ENCODE peak calls at places on chromosome 7, in five cellular contexts. One of them, this sample, is unnamed.

GRCh38 chr7:142645777-142646176 is 103.5 kb upstream of the PRSS1 start:
- DNase-seq in AG10803: no peak
- DNase-seq in nephron progenitor cell: no peak
- DNase-seq in BE2C: no peak
- DNase-seq in AG09309: no peak
- DNase-seq in this sample: no peak

GRCh38 chr7:105346138-105346537 is 42.6 kb downstream of the SRPK2 start:
- DNase-seq in BE2C: no peak
- DNase-seq in AG10803: no peak
- DNase-seq in AG09309: no peak
- DNase-seq in nephron progenitor cell: no peak
- DNase-seq in this sample: no peak

GRCh38 chr7:142383826-142384507 is 126.1 kb upstream of the PRSS58 start:
- DNase-seq in BE2C: no peak
- DNase-seq in nephron progenitor cell: no peak
- DNase-seq in AG10803: no peak
- DNase-seq in AG09309: no peak
- DNase-seq in this sample: no peak

GRCh38 chr7:2503056-2503941 is 16.3 kb upstream of the LFNG start:
- DNase-seq in AG09309: no peak
- DNase-seq in AG10803: no peak
- DNase-seq in BE2C: no peak
- DNase-seq in nephron progenitor cell: no peak
- DNase-seq in this sample: no peak

GRCh38 chr7:74412061-74412460 is 41.6 kb upstream of the GTF2IRD1 start:
- DNase-seq in nephron progenitor cell: no peak
- DNase-seq in AG09309: no peak
- DNase-seq in BE2C: no peak
- DNase-seq in AG10803: no peak
- DNase-seq in this sample: no peak

GRCh38 chr7:150781016-150781415 is 19.1 kb downstream of the TMEM176B start:
- DNase-seq in AG09309: no peak
- DNase-seq in BE2C: no peak
- DNase-seq in AG10803: peak
- DNase-seq in nephron progenitor cell: no peak
- DNase-seq in this sample: no peak

GRCh38 chr7:92655346-92655884 is 65.2 kb upstream of the FAM133B start:
- DNase-seq in nephron progenitor cell: no peak
- DNase-seq in BE2C: no peak
- DNase-seq in AG09309: no peak
- DNase-seq in AG10803: peak
- DNase-seq in this sample: no peak

GRCh38 chr7:109308816-109309215 is 739.1 kb downstream of the DNAJB9 start:
- DNase-seq in AG09309: no peak
- DNase-seq in BE2C: no peak
- DNase-seq in AG10803: no peak
- DNase-seq in nephron progenitor cell: no peak
- DNase-seq in this sample: no peak

GRCh38 chr7:2086229-2086628 is 146.5 kb downstream of the MAD1L1 start:
- DNase-seq in AG10803: no peak
- DNase-seq in nephron progenitor cell: no peak
- DNase-seq in AG09309: no peak
- DNase-seq in BE2C: no peak
- DNase-seq in this sample: no peak

GRCh38 chr7:95026421-95027072 is 119.2 kb downstream of the PPP1R9A start:
- DNase-seq in BE2C: no peak
- DNase-seq in AG10803: no peak
- DNase-seq in nephron progenitor cell: no peak
- DNase-seq in AG09309: no peak
- DNase-seq in this sample: no peak

GRCh38 chr7:30984359-30985107 is 20.8 kb downstream of the GHRHR start:
- DNase-seq in AG10803: peak
- DNase-seq in AG09309: peak
- DNase-seq in BE2C: no peak
- DNase-seq in nephron progenitor cell: no peak
- DNase-seq in this sample: no peak

GRCh38 chr7:94146408-94146807 is 142.3 kb upstream of the BET1 start:
- DNase-seq in BE2C: no peak
- DNase-seq in nephron progenitor cell: no peak
- DNase-seq in AG09309: no peak
- DNase-seq in AG10803: no peak
- DNase-seq in this sample: no peak

GRCh38 chr7:13017325-13017853 is 330.0 kb downstream of the ARL4A start:
- DNase-seq in AG10803: no peak
- DNase-seq in BE2C: no peak
- DNase-seq in nephron progenitor cell: no peak
- DNase-seq in AG09309: no peak
- DNase-seq in this sample: no peak

GRCh38 chr7:90516257-90516656 is 46.8 kb downstream of the PTTG1IP2 start:
- DNase-seq in BE2C: no peak
- DNase-seq in AG10803: no peak
- DNase-seq in AG09309: no peak
- DNase-seq in nephron progenitor cell: no peak
- DNase-seq in this sample: no peak

GRCh38 chr7:90518630-90519029 is 49.2 kb downstream of the PTTG1IP2 start:
- DNase-seq in nephron progenitor cell: no peak
- DNase-seq in BE2C: no peak
- DNase-seq in AG09309: no peak
- DNase-seq in AG10803: no peak
- DNase-seq in this sample: no peak

GRCh38 chr7:90520484-90520883 is 51.0 kb downstream of the PTTG1IP2 start:
- DNase-seq in BE2C: no peak
- DNase-seq in nephron progenitor cell: no peak
- DNase-seq in AG10803: peak
- DNase-seq in AG09309: no peak
- DNase-seq in this sample: no peak
- TF ChIP-seq CTCF in BE2C: no peak
- TF ChIP-seq CTCF in nephron progenitor cell: peak
- TF ChIP-seq CTCF in AG10803: peak
- TF ChIP-seq CTCF in AG09309: peak
- TF ChIP-seq CTCF in this sample: peak

DNA sequence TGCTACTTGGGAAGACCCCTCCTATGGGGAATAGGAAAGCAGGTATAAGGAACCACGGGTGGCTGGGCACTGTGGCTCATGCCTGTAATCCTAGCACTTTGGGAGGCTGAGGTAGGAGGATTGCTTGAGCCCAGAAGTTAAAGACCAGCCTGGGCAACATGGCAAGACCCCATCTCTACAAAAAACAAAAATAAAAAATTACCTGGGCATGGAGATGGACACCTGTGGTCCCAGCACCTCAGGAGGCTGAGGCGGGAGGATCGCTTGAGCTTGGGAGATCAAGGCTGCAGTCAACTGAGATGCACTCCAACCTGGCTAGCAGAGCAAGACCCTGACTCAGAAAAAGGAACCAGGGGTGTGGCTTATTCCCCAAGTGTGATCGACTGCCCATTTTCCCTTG is 986 bp upstream of the FSCN3 start:
- DNase-seq in nephron progenitor cell: no peak
- DNase-seq in BE2C: no peak
- DNase-seq in AG10803: no peak
- DNase-seq in AG09309: no peak
- DNase-seq in this sample: no peak
- TF ChIP-seq CTCF in nephron progenitor cell: no peak
- TF ChIP-seq CTCF in BE2C: no peak
- TF ChIP-seq CTCF in AG10803: no peak
- TF ChIP-seq CTCF in AG09309: no peak
- TF ChIP-seq CTCF in this sample: no peak

GRCh38 chr7:151783958-151784575 is 92.8 kb downstream of the PRKAG2 start:
- DNase-seq in BE2C: no peak
- DNase-seq in AG09309: no peak
- DNase-seq in nephron progenitor cell: no peak
- DNase-seq in AG10803: no peak
- DNase-seq in this sample: no peak
- TF ChIP-seq CTCF in BE2C: no peak
- TF ChIP-seq CTCF in AG09309: no peak
- TF ChIP-seq CTCF in nephron progenitor cell: no peak
- TF ChIP-seq CTCF in AG10803: no peak
- TF ChIP-seq CTCF in this sample: no peak

GRCh38 chr7:76430836-76431235 is 6.1 kb downstream of the ZP3 start:
- DNase-seq in BE2C: no peak
- DNase-seq in nephron progenitor cell: no peak
- DNase-seq in AG10803: no peak
- DNase-seq in AG09309: no peak
- DNase-seq in this sample: no peak
- TF ChIP-seq CTCF in BE2C: no peak
- TF ChIP-seq CTCF in nephron progenitor cell: no peak
- TF ChIP-seq CTCF in AG10803: no peak
- TF ChIP-seq CTCF in AG09309: no peak
- TF ChIP-seq CTCF in this sample: no peak

GRCh38 chr7:98286701-98287485 is 5.4 kb downstream of the BRI3 start:
- DNase-seq in AG10803: no peak
- DNase-seq in AG09309: no peak
- DNase-seq in BE2C: peak
- DNase-seq in nephron progenitor cell: no peak
- DNase-seq in this sample: no peak

GRCh38 chr7:98289333-98289875 is 7.9 kb downstream of the BRI3 start:
- DNase-seq in AG10803: no peak
- DNase-seq in AG09309: no peak
- DNase-seq in nephron progenitor cell: no peak
- DNase-seq in BE2C: no peak
- DNase-seq in this sample: no peak

GRCh38 chr7:98287486-98287959 is 6.0 kb downstream of the BRI3 start:
- DNase-seq in BE2C: no peak
- DNase-seq in nephron progenitor cell: no peak
- DNase-seq in AG09309: no peak
- DNase-seq in AG10803: no peak
- DNase-seq in this sample: no peak

GRCh38 chr7:98286093-98286525 is 4.6 kb downstream of the BRI3 start:
- DNase-seq in AG10803: peak
- DNase-seq in AG09309: no peak
- DNase-seq in BE2C: no peak
- DNase-seq in nephron progenitor cell: no peak
- DNase-seq in this sample: no peak

DNA sequence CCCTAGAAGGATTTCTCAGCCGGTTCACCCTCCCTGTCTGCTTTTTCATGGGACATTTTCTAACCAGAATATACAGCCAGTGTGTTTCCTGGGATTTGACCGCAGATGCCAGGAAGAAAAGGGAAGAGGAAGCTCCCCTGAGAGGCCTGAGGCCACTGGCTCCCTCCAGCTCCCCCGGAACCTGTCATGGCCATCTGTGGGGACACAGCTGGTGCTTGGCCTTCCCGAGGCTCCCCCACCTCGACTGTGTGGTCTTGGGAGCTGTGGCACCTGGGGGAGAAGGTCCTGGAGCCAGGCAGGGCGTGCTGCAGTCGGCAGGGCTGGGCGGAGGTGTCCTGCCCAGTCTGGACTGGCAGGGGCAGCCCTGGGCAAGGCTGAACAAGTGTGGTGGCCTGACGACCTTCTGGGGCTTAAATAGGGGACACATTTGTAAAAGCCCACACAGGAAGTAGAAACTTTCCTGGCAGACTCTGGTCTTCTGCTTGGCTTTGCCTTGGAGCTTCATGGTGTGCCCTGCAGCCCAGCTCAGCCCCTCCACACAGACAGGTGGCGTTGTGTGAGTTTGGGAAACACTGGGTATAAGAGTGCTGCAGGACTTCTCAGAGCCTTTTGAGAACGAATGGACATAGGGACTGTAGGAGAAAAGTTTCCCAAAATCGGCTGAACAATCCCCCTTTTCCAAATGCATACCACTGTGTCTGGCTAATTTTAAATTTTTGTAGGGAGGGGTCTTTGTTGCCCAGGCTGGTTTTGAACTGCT is 6.8 kb downstream of the BRI3 start:
- DNase-seq in nephron progenitor cell: no peak
- DNase-seq in AG10803: no peak
- DNase-seq in BE2C: no peak
- DNase-seq in AG09309: no peak
- DNase-seq in this sample: no peak
- TF ChIP-seq CTCF in nephron progenitor cell: no peak
- TF ChIP-seq CTCF in AG10803: no peak
- TF ChIP-seq CTCF in BE2C: no peak
- TF ChIP-seq CTCF in AG09309: no peak
- TF ChIP-seq CTCF in this sample: no peak

GRCh38 chr7:935321-936130 is 19.0 kb downstream of the ADAP1 start:
- DNase-seq in nephron progenitor cell: no peak
- DNase-seq in AG10803: no peak
- DNase-seq in BE2C: peak
- DNase-seq in AG09309: no peak
- DNase-seq in this sample: no peak
- TF ChIP-seq CTCF in nephron progenitor cell: no peak
- TF ChIP-seq CTCF in AG10803: no peak
- TF ChIP-seq CTCF in BE2C: no peak
- TF ChIP-seq CTCF in AG09309: no peak
- TF ChIP-seq CTCF in this sample: peak

DNA sequence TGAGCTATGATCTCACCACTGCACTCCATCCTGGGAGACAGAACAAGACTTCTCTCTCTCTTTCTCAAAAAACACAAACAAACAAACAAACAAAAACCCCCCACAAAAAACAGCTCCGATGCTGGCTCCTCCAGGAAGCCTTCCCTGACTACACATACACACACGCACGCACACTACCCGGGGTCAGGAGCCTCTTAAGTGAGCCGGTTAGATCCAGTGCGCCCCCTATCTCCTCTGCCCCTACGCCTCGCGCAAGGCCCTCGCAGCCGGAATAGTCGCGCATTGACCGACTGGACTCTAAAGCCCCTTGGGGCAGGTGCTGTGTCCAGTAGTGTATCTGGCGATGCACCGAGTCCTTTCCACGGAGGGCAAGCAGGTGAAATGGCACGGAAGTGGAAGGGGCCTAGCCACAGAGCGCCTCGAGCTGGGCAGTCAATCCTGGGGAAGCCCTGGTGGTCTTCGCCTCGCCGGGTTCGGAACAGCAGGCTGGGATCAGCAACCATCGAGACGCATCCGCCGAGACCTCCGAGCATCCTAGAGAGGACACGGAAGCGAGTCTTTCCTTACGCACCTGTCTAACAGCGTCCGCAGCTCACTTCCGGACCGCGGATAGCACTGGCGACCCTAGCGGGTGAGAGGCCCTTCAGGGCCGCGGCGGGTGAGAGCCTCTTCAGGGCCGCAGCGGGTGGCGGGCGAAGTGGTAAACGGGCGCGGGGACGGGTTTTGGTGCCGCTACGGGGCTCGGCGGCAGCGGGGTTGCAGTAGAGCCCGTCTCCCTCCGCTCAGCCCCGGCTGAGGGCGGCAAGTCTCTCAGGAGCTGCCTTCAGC is at the start of gene ZSCAN25:
- DNase-seq in BE2C: peak
- DNase-seq in nephron progenitor cell: peak
- DNase-seq in AG10803: peak
- DNase-seq in AG09309: peak
- DNase-seq in this sample: peak
- TF ChIP-seq CTCF in BE2C: peak
- TF ChIP-seq CTCF in nephron progenitor cell: peak
- TF ChIP-seq CTCF in AG10803: peak
- TF ChIP-seq CTCF in AG09309: peak
- TF ChIP-seq CTCF in this sample: peak

GRCh38 chr7:16702433-16702832 is 51.1 kb upstream of the TSPAN13 start:
- DNase-seq in AG09309: no peak
- DNase-seq in BE2C: no peak
- DNase-seq in nephron progenitor cell: no peak
- DNase-seq in AG10803: no peak
- DNase-seq in this sample: no peak
- TF ChIP-seq CTCF in AG09309: no peak
- TF ChIP-seq CTCF in BE2C: no peak
- TF ChIP-seq CTCF in nephron progenitor cell: no peak
- TF ChIP-seq CTCF in AG10803: no peak
- TF ChIP-seq CTCF in this sample: no peak